ENCODE peak calls at places on chromosomes 7 and 10, in eight cellular contexts. C is HCT116, A is lower leg skin, F is GM12891, U is IMR-90, J is transverse colon, P is adrenal gland, B is sigmoid colon. V is an unnamed sample.

GRCh38 chr7:70071786-70072185 is 473.5 kb downstream of the AUTS2 start:
- DNase-seq in C (no peak), A (no peak), F (no peak), U (no peak), J (no peak), P (no peak), B (no peak), V (no peak)

GRCh38 chr7:126658684-126659083 is 594.1 kb downstream of the GRM8 start:
- DNase-seq in C (no peak), A (no peak), F (no peak), U (no peak), J (no peak), P (no peak), B (no peak), V (no peak)

GRCh38 chr7:108266489-108266888 is 136.3 kb upstream of the LAMB4 start:
- DNase-seq in C (no peak), A (no peak), F (no peak), U (no peak), J (no peak), P (peak; percentile 36), B (no peak), V (no peak)

GRCh38 chr7:420142-421055 is 99.2 kb downstream of the PDGFA start:
- DNase-seq in C (no peak), A (no peak), F (no peak), U (no peak), J (no peak), P (no peak), B (no peak), V (no peak)

GRCh38 chr10:106424076-106424475 is 740.4 kb downstream of the SORCS1 start:
- DNase-seq in C (no peak), A (no peak), F (no peak), U (peak; percentile 96), J (no peak), P (no peak), B (no peak), V (no peak)

GRCh38 chr7:20033621-20034200 is 183.5 kb downstream of the MACC1 start:
- DNase-seq in C (no peak), A (peak; percentile 14), F (no peak), U (peak; percentile 73), J (no peak), P (peak; percentile 49), B (peak; percentile 69), V (peak; percentile 20)

GRCh38 chr7:105107458-105107857 is 93.5 kb downstream of the KMT2E start:
- DNase-seq in C (no peak), A (no peak), F (no peak), U (no peak), J (no peak), P (no peak), B (no peak), V (no peak)

GRCh38 chr10:89783406-89783805 is 82.0 kb downstream of the KIF20B start:
- DNase-seq in C (no peak), A (no peak), F (no peak), U (peak; percentile 42), J (no peak), P (no peak), B (no peak), V (no peak)

GRCh38 chr7:158847451-158847866 is 8.9 kb upstream of the DYNC2I1 start:
- DNase-seq in C (no peak), A (no peak), F (no peak), U (no peak), J (no peak), P (no peak), B (peak; percentile 51), V (no peak)

GRCh38 chr10:97365761-97366351 is 31.3 kb upstream of the FRAT2 start:
- DNase-seq in C (no peak), A (no peak), F (no peak), U (no peak), J (no peak), P (no peak), B (no peak), V (no peak)

GRCh38 chr7:111198255-111198654 is 107.3 kb downstream of the LRRN3 start:
- DNase-seq in C (peak; percentile 97), A (peak; percentile 17), F (no peak), U (peak; percentile 100), J (no peak), P (no peak), B (no peak), V (peak; percentile 21)

GRCh38 chr7:69429817-69430501 is 168.3 kb upstream of the AUTS2 start:
- DNase-seq in C (no peak), A (no peak), F (no peak), U (no peak), J (peak; percentile 8), P (peak; percentile 45), B (peak; percentile 84), V (no peak)

GRCh38 chr7:152462995-152463713 is 27.4 kb upstream of the KMT2C start:
- DNase-seq in C (no peak), A (peak; percentile 47), F (no peak), U (peak; percentile 55), J (no peak), P (no peak), B (no peak), V (peak; percentile 40)

DNA sequence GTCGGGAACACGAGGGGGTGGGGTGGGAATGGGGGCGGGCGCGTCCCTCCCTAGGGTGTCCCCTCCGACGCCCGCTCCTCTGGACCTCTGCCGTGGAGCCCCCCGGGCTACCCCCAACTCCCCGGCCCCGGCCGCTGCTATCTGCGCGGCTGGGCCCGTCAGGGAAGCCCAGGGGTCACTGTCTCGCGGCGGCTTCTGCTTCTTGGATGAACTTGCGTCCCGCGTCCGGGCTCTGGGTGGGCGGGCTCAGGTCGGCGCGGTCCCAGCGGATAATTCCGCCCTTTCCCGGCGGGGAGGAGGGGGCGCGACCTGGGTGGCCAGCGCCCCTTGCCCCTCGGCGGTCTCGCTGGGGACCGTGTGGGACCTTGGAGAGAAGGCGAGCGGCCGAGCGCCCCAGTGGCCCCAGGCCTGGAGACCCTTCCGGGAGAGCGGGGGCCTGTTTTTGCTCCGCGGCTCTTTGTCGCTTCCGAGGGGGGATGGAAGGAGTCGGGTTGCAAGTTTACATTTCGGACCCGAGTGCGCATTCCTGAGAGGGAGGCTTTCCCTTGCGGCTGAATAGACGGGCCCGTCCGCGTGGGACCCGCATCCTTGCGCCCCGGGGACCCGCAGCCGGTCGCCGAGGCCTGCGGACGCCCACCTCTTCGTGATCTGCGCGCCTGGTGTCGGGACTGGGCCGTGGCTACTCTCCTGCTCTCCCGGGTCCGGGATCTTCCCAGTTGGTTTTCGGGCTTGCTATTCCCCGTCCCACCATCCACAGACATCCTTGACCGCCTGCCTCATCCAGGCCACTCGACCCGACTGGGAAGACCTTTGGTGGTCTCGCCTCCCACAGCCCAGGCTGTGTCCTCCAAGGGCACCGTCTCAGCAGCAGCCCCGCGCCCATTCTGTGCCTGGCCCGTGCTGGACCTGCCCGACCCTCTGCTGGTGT is 812 bp downstream of the DOCK1 start:
- DNase-seq in C (no peak), A (no peak), F (no peak), U (peak; percentile 52), J (peak; percentile 26), P (no peak), B (peak; percentile 73), V (peak; percentile 25)
- TF ChIP-seq POLR2A in C (no peak), A (no peak), F (no peak), U (peak; percentile 21), J (no peak), P (no peak), B (no peak), V (no peak)

GRCh38 chr10:121792198-121792597 is 135.6 kb downstream of the ATE1 start:
- DNase-seq in C (no peak), A (no peak), F (no peak), U (peak; percentile 50), J (no peak), P (peak; percentile 40), B (no peak), V (no peak)
- TF ChIP-seq POLR2A in C (no peak), A (no peak), F (no peak), U (no peak), J (no peak), P (no peak), B (no peak), V (no peak)

GRCh38 chr10:6504296-6504695 is 75.8 kb downstream of the PRKCQ start:
- DNase-seq in C (no peak), A (no peak), F (no peak), U (no peak), J (no peak), P (no peak), B (no peak), V (no peak)

GRCh38 chr10:6511347-6511746 is 68.7 kb downstream of the PRKCQ start:
- DNase-seq in C (no peak), A (no peak), F (no peak), U (no peak), J (no peak), P (no peak), B (no peak), V (no peak)

GRCh38 chr10:6505300-6505699 is 74.8 kb downstream of the PRKCQ start:
- DNase-seq in C (no peak), A (no peak), F (no peak), U (no peak), J (no peak), P (no peak), B (no peak), V (no peak)

GRCh38 chr10:6503171-6503570 is 76.9 kb downstream of the PRKCQ start:
- DNase-seq in C (no peak), A (no peak), F (no peak), U (no peak), J (no peak), P (no peak), B (no peak), V (no peak)

DNA sequence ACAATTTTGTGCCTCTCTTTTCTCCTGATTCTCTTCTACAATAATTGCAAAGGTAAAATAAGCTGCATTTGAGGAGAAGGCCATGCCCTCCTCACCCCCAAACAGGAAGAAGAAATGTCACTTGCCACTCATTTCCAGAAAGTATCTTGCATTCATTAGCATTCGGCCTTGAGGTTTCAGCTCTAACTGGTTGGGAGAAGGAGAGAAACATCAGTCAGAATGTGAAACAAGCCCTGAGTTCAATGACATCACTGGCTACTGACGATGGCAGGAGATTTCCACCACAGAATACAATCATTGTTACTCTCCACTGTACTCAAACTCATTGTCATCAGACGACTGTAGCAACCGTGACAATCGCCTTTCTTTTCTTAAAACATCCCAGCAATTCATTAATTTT is 72.8 kb downstream of the PRKCQ start:
- DNase-seq in C (no peak), A (no peak), F (no peak), U (no peak), J (no peak), P (no peak), B (no peak), V (no peak)
- TF ChIP-seq POLR2A in C (no peak), A (no peak), F (no peak), U (no peak), J (no peak), P (no peak), B (no peak), V (no peak)

GRCh38 chr10:127012071-127012768 is 107.0 kb downstream of the DOCK1 start:
- DNase-seq in C (no peak), A (no peak), F (no peak), U (no peak), J (no peak), P (no peak), B (no peak), V (no peak)

GRCh38 chr10:127013251-127013656 is 108.0 kb downstream of the DOCK1 start:
- DNase-seq in C (no peak), A (no peak), F (no peak), U (no peak), J (peak; percentile 82), P (no peak), B (no peak), V (no peak)

GRCh38 chr10:127013696-127014095 is 108.5 kb downstream of the DOCK1 start:
- DNase-seq in C (no peak), A (no peak), F (no peak), U (no peak), J (no peak), P (no peak), B (no peak), V (no peak)

GRCh38 chr10:127014671-127015070 is 109.4 kb downstream of the DOCK1 start:
- DNase-seq in C (no peak), A (no peak), F (no peak), U (no peak), J (no peak), P (no peak), B (no peak), V (no peak)

GRCh38 chr10:127012769-127013152 is 107.5 kb downstream of the DOCK1 start:
- DNase-seq in C (peak; percentile 18), A (peak; percentile 69), F (no peak), U (no peak), J (peak; percentile 92), P (peak; percentile 88), B (no peak), V (peak; percentile 18)
- TF ChIP-seq POLR2A in C (no peak), A (no peak), F (no peak), U (no peak), J (peak; percentile 58), P (no peak), B (no peak), V (no peak)

V was measured in H54.